ENCODE peak calls at places on chromosomes 5 and 9, in four cellular contexts. F, W, V and J are unnamed samples. For H3K4me1, the result is how much of the 10 kb centered on the place peaks cover.

GRCh38 chr5:130520211-130520610 is 615.9 kb downstream of the CHSY3 start:
- DNase-seq in W (no peak), F (no peak), V (peak), J (no peak)

GRCh38 chr5:173283318-173284288 is 44.6 kb downstream of the STC2 start:
- DNase-seq in V (peak), W (peak), F (peak), J (peak)

GRCh38 chr5:31867219-31867618 is 228.3 kb downstream of the PDZD2 start:
- DNase-seq in F (no peak), V (no peak), W (no peak), J (no peak)

GRCh38 chr9:90998573-90998972 is 197.0 kb downstream of the SYK start:
- DNase-seq in V (no peak), W (no peak), F (no peak), J (no peak)

GRCh38 chr9:21252727-21253547 is 13.1 kb upstream of the IFNA14 start:
- DNase-seq in V (peak), W (peak), F (peak), J (peak)

GRCh38 chr5:138603521-138603920 is 28.3 kb upstream of the HSPA9 start:
- DNase-seq in W (no peak), V (peak), F (no peak), J (no peak)

GRCh38 chr9:36779582-36779981 is 206.9 kb downstream of the MELK start:
- DNase-seq in V (no peak), F (peak), W (no peak), J (no peak)

GRCh38 chr5:143219696-143220095 is 183.8 kb downstream of the NR3C1 start:
- DNase-seq in W (no peak), F (peak), V (no peak), J (no peak)

GRCh38 chr5:60586307-60586901 is 113.6 kb downstream of the DEPDC1B start:
- DNase-seq in F (peak), V (peak), W (no peak), J (no peak)

GRCh38 chr5:68445257-68446069 is 229.9 kb downstream of the PIK3R1 start:
- DNase-seq in V (no peak), W (no peak), F (no peak), J (no peak)

GRCh38 chr9:133204993-133205336 is 4.1 kb downstream of the OBP2B start:
- DNase-seq in F (no peak), V (no peak), W (no peak), J (no peak)

GRCh38 chr5:4942831-4943178 is 197.3 kb upstream of the ADAMTS16 start:
- DNase-seq in F (no peak), V (no peak), W (no peak), J (peak)

GRCh38 chr5:86878250-86878649 is 260.5 kb downstream of the COX7C start:
- DNase-seq in V (no peak), W (no peak), F (no peak), J (no peak)

GRCh38 chr9:95776131-95776530 is 99.4 kb upstream of the ERCC6L2 start:
- DNase-seq in W (no peak), V (no peak), F (no peak), J (peak)

GRCh38 chr5:43190755-43191603 is 1.0 kb upstream of the NIM1K start:
- DNase-seq in F (peak), W (no peak), V (peak), J (peak)

GRCh38 chr9:12640021-12640587 is 53.1 kb upstream of the TYRP1 start:
- DNase-seq in V (peak), W (no peak), F (peak), J (no peak)

GRCh38 chr5:133292300-133292699 is 240.5 kb downstream of the HSPA4 start:
- DNase-seq in W (no peak), F (no peak), V (peak), J (no peak)

GRCh38 chr9:73548201-73548600 is 396.5 kb downstream of the ANXA1 start:
- DNase-seq in F (no peak), W (no peak), V (no peak), J (no peak)

GRCh38 chr9:68577778-68578591 is 37.3 kb upstream of the TMEM252 start:
- DNase-seq in V (no peak), F (no peak), W (no peak), J (no peak)

GRCh38 chr5:56202483-56202882 is 30.6 kb downstream of the ANKRD55 start:
- DNase-seq in W (no peak), V (no peak), F (no peak), J (peak)

GRCh38 chr9:93560991-93561390 is 15.4 kb upstream of the PHF2 start:
- DNase-seq in V (no peak), W (no peak), F (no peak), J (no peak)

GRCh38 chr5:142012186-142012785 is 541 bp downstream of the GNPDA1 start:
- DNase-seq in V (peak), F (peak), W (peak), J (no peak)

GRCh38 chr5:56705217-56705616 is 110.1 kb upstream of the MAP3K1 start:
- DNase-seq in V (no peak), W (no peak), F (no peak), J (no peak)

GRCh38 chr5:174998131-174998730 is 273.8 kb downstream of the MSX2 start:
- DNase-seq in W (no peak), F (no peak), V (peak), J (no peak)

GRCh38 chr5:59328801-59329296 is 564.7 kb downstream of the PDE4D start:
- DNase-seq in V (no peak), F (no peak), W (peak), J (no peak)

GRCh38 chr9:95023217-95024003 is 294.1 kb downstream of the FANCC start:
- DNase-seq in W (peak), F (peak), V (peak), J (no peak)

GRCh38 chr9:119234636-119235035 is 134.6 kb downstream of the BRINP1 start:
- DNase-seq in V (peak), W (no peak), F (peak), J (no peak)

GRCh38 chr5:14187660-14188059 is 44.5 kb downstream of the TRIO start:
- DNase-seq in W (no peak), V (no peak), F (no peak), J (no peak)

GRCh38 chr5:146947181-146947941 is 68.8 kb upstream of the PPP2R2B start:
- DNase-seq in W (no peak), F (peak), V (peak), J (no peak)

GRCh38 chr5:126597156-126597555 is 2.1 kb upstream of the ALDH7A1 start:
- DNase-seq in W (no peak), F (peak), V (peak), J (peak)

GRCh38 chr5:80251636-80252035 is 4.2 kb downstream of the SERINC5 start:
- DNase-seq in W (no peak), F (peak), V (peak), J (no peak)

GRCh38 chr5:80250801-80251200 is 5.0 kb downstream of the SERINC5 start:
- DNase-seq in F (no peak), W (no peak), V (no peak), J (no peak)

GRCh38 chr5:80255752-80256479 is at the start of gene SERINC5:
- DNase-seq in W (peak), V (peak), F (peak), J (peak)

GRCh38 chr5:80255425-80255751 is 460 bp downstream of the SERINC5 start:
- DNase-seq in W (peak), V (no peak), F (peak), J (peak)

DNA sequence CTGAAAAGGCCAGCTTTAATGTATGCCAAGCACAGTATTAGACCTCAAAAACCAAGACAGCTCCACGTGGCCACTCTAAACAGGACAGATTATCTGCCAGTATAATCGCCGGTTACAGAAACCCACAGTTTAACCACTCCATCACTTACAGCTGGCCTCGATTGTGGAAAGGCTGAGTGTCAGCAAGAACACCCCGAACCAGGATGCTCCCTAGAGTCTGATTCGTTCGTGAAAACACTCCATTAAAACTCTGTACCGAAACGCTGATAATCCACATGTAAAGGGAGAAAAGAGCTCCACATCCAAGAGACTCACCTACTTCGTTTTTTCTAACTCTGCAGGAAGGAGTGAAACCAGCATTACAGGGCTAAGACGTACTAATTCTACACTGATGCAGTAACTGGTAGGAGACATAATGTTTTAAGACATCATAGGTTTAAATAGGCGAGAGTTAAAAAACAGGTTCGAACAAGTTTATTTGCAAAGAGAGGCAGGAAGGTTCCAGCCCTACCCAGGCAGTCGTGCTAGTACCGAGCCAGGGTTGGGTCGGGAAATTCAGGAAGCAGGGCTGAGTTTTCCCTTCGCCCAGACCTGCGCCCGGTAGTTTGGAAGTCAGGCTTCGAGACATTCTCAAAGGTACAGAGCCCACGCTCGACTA is 952 bp downstream of the SERINC5 start:
- DNase-seq in F (peak), W (no peak), V (peak), J (peak)
- H3K4me1 ChIP-seq in F (under half), W (under half), V (under half), J (under half)

GRCh38 chr5:40688127-40688756 is 8.5 kb downstream of the PTGER4 start:
- DNase-seq in W (peak), F (peak), V (peak), J (peak)
- H3K4me1 ChIP-seq in W (under half), F (under half), V (under half), J (under half)

GRCh38 chr5:78647411-78647818 is 1.2 kb downstream of the LHFPL2 start:
- DNase-seq in V (peak), W (no peak), F (peak), J (peak)
- H3K4me1 ChIP-seq in V (under half), W (under half), F (under half), J (under half)

GRCh38 chr5:158063052-158063451 is 204.1 kb upstream of the CLINT1 start:
- DNase-seq in W (no peak), V (no peak), F (no peak), J (no peak)

GRCh38 chr5:158056426-158056825 is 197.5 kb upstream of the CLINT1 start:
- DNase-seq in F (peak), W (no peak), V (peak), J (no peak)

GRCh38 chr5:158061451-158061850 is 202.5 kb upstream of the CLINT1 start:
- DNase-seq in W (no peak), V (no peak), F (no peak), J (no peak)

GRCh38 chr5:158058208-158058607 is 199.3 kb upstream of the CLINT1 start:
- DNase-seq in F (no peak), V (peak), W (no peak), J (no peak)

GRCh38 chr5:158060216-158060615 is 201.3 kb upstream of the CLINT1 start:
- DNase-seq in F (no peak), W (no peak), V (peak), J (no peak)
- H3K4me1 ChIP-seq in F (under half), W (under half), V (under half), J (under half)

GRCh38 chr9:79685576-79685975 is 113.8 kb downstream of the TLE4 start:
- DNase-seq in W (no peak), V (no peak), F (peak), J (no peak)
- H3K4me1 ChIP-seq in W (under half), V (under half), F (under half), J (under half)

GRCh38 chr9:116144038-116144437 is 9.6 kb upstream of the PAPPA start:
- DNase-seq in F (peak), V (peak), W (no peak), J (peak)

GRCh38 chr9:116142706-116143492 is 10.7 kb upstream of the PAPPA start:
- DNase-seq in V (peak), F (no peak), W (no peak), J (no peak)

GRCh38 chr9:116147821-116148220 is 5.8 kb upstream of the PAPPA start:
- DNase-seq in W (no peak), F (no peak), V (no peak), J (no peak)

GRCh38 chr9:116144555-116144954 is 9.0 kb upstream of the PAPPA start:
- DNase-seq in W (no peak), V (no peak), F (peak), J (no peak)

DNA sequence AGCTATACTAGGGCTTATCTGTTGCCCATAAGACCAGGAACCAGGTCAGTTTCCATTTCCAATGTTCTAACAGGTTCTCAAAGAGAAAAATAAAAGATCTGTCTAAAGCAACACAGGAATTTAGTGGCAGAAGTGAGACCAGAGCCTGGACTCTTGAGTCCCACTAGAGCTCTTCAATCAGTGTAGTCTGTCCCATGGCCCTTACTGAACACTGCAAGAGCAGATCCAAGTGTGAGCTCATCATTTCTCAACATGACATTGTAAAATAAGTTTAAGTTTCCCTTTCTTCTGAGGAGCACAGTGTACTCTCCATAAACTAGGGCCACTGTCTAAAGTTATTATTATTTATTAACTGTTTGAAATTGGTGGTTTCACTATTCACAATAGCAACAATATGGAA is 8.6 kb upstream of the PAPPA start:
- DNase-seq in V (no peak), F (no peak), W (no peak), J (no peak)
- H3K4me1 ChIP-seq in V (under half), F (under half), W (under half), J (under half)

GRCh38 chr9:114387678-114388431 is at the start of gene AKNA:
- DNase-seq in W (peak), F (peak), V (peak), J (peak)
- H3K4me1 ChIP-seq in W (half or more), F (under half), V (under half), J (under half)